ENCODE peak calls at places on chromosomes 11 and 22, in nine cellular contexts. F is substantia nigra; V is Right ventricle myocardium inferior; O is activated gamma-delta T cell treated with Interleukin-2 at 50 U/mL for 16 hours; I is activated naive CD4-positive, alpha-beta T cell treated with anti-CD3 and anti-CD28 coated beads, Interleukin-2, amount 50 U/mL, for 72 hours; Q is hepatic stellate cell; P is NCI-H1694; N is glutamatergic neuron; W is glomerular endothelial cell. T is an unnamed sample.

GRCh38 chr11:2771758-2772466 is 72.1 kb upstream of the KCNQ1OT1 start:
- DNase-seq in W (no peak), V (peak), I (no peak), N (peak), O (peak), F (no peak), Q (no peak), P (peak), T (peak)

GRCh38 chr22:42769574-42770447 is 49.1 kb upstream of the A4GALT start:
- DNase-seq in P (no peak), I (no peak), O (no peak), Q (peak), W (no peak), F (no peak), N (no peak), V (peak), T (no peak)

GRCh38 chr22:42645938-42646568 is 3.1 kb downstream of the CYB5R3 start:
- DNase-seq in V (peak), N (peak), P (no peak), F (no peak), I (no peak), W (no peak), Q (no peak), O (no peak), T (no peak)

GRCh38 chr11:123640677-123641494 is 13.5 kb downstream of the SCN3B start:
- DNase-seq in Q (peak), P (no peak), W (no peak), O (peak), F (no peak), V (peak), I (peak), N (peak), T (peak)

GRCh38 chr11:118003021-118003423 is 16.8 kb downstream of the IL10RA start:
- DNase-seq in Q (no peak), N (no peak), P (no peak), F (no peak), I (no peak), V (no peak), O (peak), W (no peak), T (peak)

GRCh38 chr11:86518211-86518610 is 143.5 kb downstream of the CCDC81 start:
- DNase-seq in Q (no peak), I (no peak), N (no peak), O (no peak), W (no peak), F (no peak), P (no peak), V (no peak), T (no peak)

GRCh38 chr11:9077164-9077563 is 14.2 kb downstream of the SCUBE2 start:
- DNase-seq in I (no peak), O (no peak), F (no peak), P (no peak), V (no peak), N (no peak), W (no peak), Q (no peak), T (no peak)

GRCh38 chr11:67584205-67584880 is 731 bp downstream of the GSTP1 start:
- DNase-seq in P (no peak), V (peak), Q (peak), N (peak), O (no peak), W (no peak), F (no peak), I (peak), T (peak)

GRCh38 chr22:36086629-36087254 is 58.1 kb upstream of the RBFOX2 start:
- DNase-seq in I (no peak), O (no peak), Q (no peak), N (no peak), P (no peak), V (no peak), F (no peak), W (no peak), T (no peak)

GRCh38 chr22:38272373-38273134 is at the start of gene TMEM184B:
- DNase-seq in Q (peak), O (peak), N (peak), V (peak), F (peak), I (peak), P (no peak), W (no peak), T (peak)

GRCh38 chr22:44545773-44546172 is 47.7 kb upstream of the RTL6 start:
- DNase-seq in O (no peak), W (no peak), P (no peak), V (no peak), F (no peak), I (no peak), N (no peak), Q (no peak), T (no peak)

GRCh38 chr11:18000760-18001159 is 12.1 kb downstream of the SERGEF start:
- DNase-seq in V (no peak), N (no peak), F (no peak), Q (no peak), O (no peak), I (no peak), W (no peak), P (no peak), T (no peak)

GRCh38 chr22:26339755-26340154 is 89.3 kb upstream of the ASPHD2 start:
- DNase-seq in N (no peak), I (no peak), O (no peak), P (no peak), V (no peak), W (no peak), Q (no peak), F (no peak), T (no peak)

GRCh38 chr22:23750744-23751440 is at the start of gene ZNF70:
- DNase-seq in O (peak), N (peak), I (peak), F (peak), P (peak), Q (peak), W (no peak), V (peak), T (peak)

GRCh38 chr11:83437939-83438338 is 151.8 kb upstream of the CCDC90B start:
- DNase-seq in P (no peak), I (no peak), W (no peak), F (no peak), Q (no peak), N (no peak), V (no peak), O (no peak), T (no peak)

GRCh38 chr11:132427611-132428010 is 1057.2 kb downstream of the NTM start:
- DNase-seq in Q (peak), N (no peak), O (no peak), W (no peak), F (no peak), I (no peak), V (no peak), P (no peak), T (no peak)

GRCh38 chr11:130945945-130946344 is 29.7 kb upstream of the SNX19 start:
- DNase-seq in W (no peak), F (no peak), V (no peak), P (no peak), Q (peak), N (no peak), I (no peak), O (no peak), T (no peak)

GRCh38 chr11:120566176-120566575 is 54.6 kb downstream of the GRIK4 start:
- DNase-seq in P (no peak), N (no peak), O (no peak), V (no peak), W (peak), Q (no peak), F (no peak), I (no peak), T (no peak)

GRCh38 chr11:87020764-87021365 is 16.9 kb upstream of the TMEM135 start:
- DNase-seq in W (no peak), V (no peak), F (no peak), N (no peak), Q (no peak), P (no peak), I (no peak), O (no peak), T (no peak)

GRCh38 chr11:30821438-30821965 is 235.3 kb upstream of the MPPED2 start:
- DNase-seq in O (no peak), I (no peak), Q (no peak), W (no peak), N (no peak), F (no peak), V (no peak), P (no peak), T (no peak)